ENCODE peak calls at places on chromosomes 5 and 9, in eight cellular contexts. W, F, B, Y, D, R, H and Q are unnamed samples.

GRCh38 chr5:150489358-150490295 is 18.3 kb upstream of the NDST1 start:
- DNase-seq in B (peak), Y (no peak), D (no peak), W (no peak), F (no peak), R (no peak), H (no peak), Q (no peak)

GRCh38 chr5:58751222-58751621 is 168.3 kb downstream of the RAB3C start:
- DNase-seq in W (peak), B (peak), Y (no peak), F (no peak), H (no peak), R (no peak), D (no peak), Q (peak)

GRCh38 chr9:112072721-112073553 is 102.2 kb downstream of the SUSD1 start:
- DNase-seq in W (no peak), D (no peak), H (no peak), B (peak), F (no peak), R (no peak), Y (no peak), Q (no peak)

GRCh38 chr5:64954518-64954917 is 185.8 kb downstream of the CWC27 start:
- DNase-seq in H (no peak), B (no peak), R (no peak), W (no peak), Y (no peak), F (no peak), D (no peak), Q (no peak)

GRCh38 chr9:91036356-91036755 is 234.7 kb downstream of the SYK start:
- DNase-seq in H (no peak), B (no peak), W (no peak), Y (no peak), R (no peak), F (no peak), D (no peak), Q (no peak)

GRCh38 chr9:36781532-36781931 is 208.8 kb downstream of the MELK start:
- DNase-seq in Y (no peak), H (no peak), R (no peak), D (no peak), F (no peak), W (no peak), B (peak), Q (no peak)

GRCh38 chr5:76724871-76725270 is 8.9 kb downstream of the F2R start:
- DNase-seq in B (peak), R (no peak), D (no peak), H (no peak), F (no peak), W (no peak), Y (no peak), Q (no peak)

GRCh38 chr5:100464418-100464817 is 70.8 kb upstream of the FAM174A start:
- DNase-seq in D (no peak), R (no peak), W (no peak), F (no peak), B (peak), H (no peak), Y (no peak), Q (no peak)

GRCh38 chr9:131755541-131756198 is 15.8 kb upstream of the RAPGEF1 start:
- DNase-seq in R (peak), Y (peak), W (peak), D (peak), F (peak), B (peak), H (peak), Q (peak)

GRCh38 chr9:95572370-95573151 is 55.8 kb upstream of the PTCH1 start:
- DNase-seq in D (no peak), H (no peak), B (no peak), W (peak), F (no peak), Y (no peak), R (no peak), Q (peak)

GRCh38 chr5:176780951-176781350 is 29.4 kb upstream of the UNC5A start:
- DNase-seq in D (peak), F (no peak), Y (no peak), B (no peak), R (no peak), W (no peak), H (no peak), Q (no peak)

GRCh38 chr5:140011297-140011802 is 31.7 kb downstream of the NRG2 start:
- DNase-seq in H (no peak), R (no peak), D (no peak), B (peak), W (no peak), Y (no peak), F (no peak), Q (no peak)

GRCh38 chr5:147075187-147075586 is 159.6 kb upstream of the STK32A start:
- DNase-seq in H (no peak), Y (no peak), R (no peak), B (no peak), W (no peak), D (no peak), F (no peak), Q (no peak)

GRCh38 chr5:123997354-123998215 is 485.6 kb downstream of the CSNK1G3 start:
- DNase-seq in H (no peak), Y (no peak), R (no peak), B (peak), D (no peak), F (no peak), W (peak), Q (peak)

GRCh38 chr9:114327749-114328148 is 1.9 kb upstream of the ORM2 start:
- DNase-seq in R (no peak), H (no peak), B (no peak), D (no peak), F (no peak), Y (no peak), W (no peak), Q (no peak)

GRCh38 chr5:57176350-57176857 is 2.5 kb downstream of the GPBP1 start:
- DNase-seq in D (no peak), W (peak), B (peak), H (no peak), F (no peak), Y (no peak), R (no peak), Q (no peak)

GRCh38 chr5:179288809-179289185 is 56.5 kb downstream of the ADAMTS2 start:
- DNase-seq in Y (no peak), B (no peak), W (no peak), H (no peak), F (no peak), R (no peak), D (no peak), Q (no peak)

GRCh38 chr9:79583957-79584654 is 12.3 kb downstream of the TLE4 start:
- DNase-seq in Y (no peak), B (peak), R (no peak), H (no peak), F (no peak), W (no peak), D (no peak), Q (no peak)

GRCh38 chr5:157290156-157290980 is 24.4 kb downstream of the CYFIP2 start:
- DNase-seq in F (no peak), Y (no peak), H (no peak), R (no peak), D (no peak), W (no peak), B (peak), Q (no peak)

GRCh38 chr5:112685386-112685785 is 52.3 kb upstream of the APC start:
- DNase-seq in D (no peak), B (no peak), F (no peak), H (no peak), Y (no peak), W (no peak), R (no peak), Q (no peak)

GRCh38 chr9:4861736-4862451 is 69.2 kb downstream of the RCL1 start:
- DNase-seq in Y (no peak), W (no peak), B (no peak), R (no peak), H (no peak), D (no peak), F (no peak), Q (no peak)

GRCh38 chr5:93126634-93127033 is 454.4 kb downstream of the NR2F1-AS1 start:
- DNase-seq in D (no peak), R (no peak), W (no peak), F (no peak), Y (no peak), H (no peak), B (peak), Q (no peak)

GRCh38 chr5:151250346-151251000 is 2.5 kb upstream of the GM2A start:
- DNase-seq in B (no peak), W (no peak), D (no peak), H (no peak), Y (no peak), R (no peak), F (no peak), Q (no peak)

GRCh38 chr5:131496400-131496713 is 138.7 kb downstream of the RAPGEF6 start:
- DNase-seq in F (no peak), R (no peak), H (no peak), W (no peak), B (no peak), Y (no peak), D (no peak), Q (no peak)

GRCh38 chr5:163503106-163504090 is 2.0 kb upstream of the MAT2B start:
- DNase-seq in R (no peak), F (no peak), Y (no peak), H (no peak), B (peak), D (no peak), W (peak), Q (peak)

GRCh38 chr5:131139321-131139720 is 25.7 kb downstream of the HINT1 start:
- DNase-seq in B (no peak), R (no peak), Y (no peak), H (no peak), F (no peak), D (no peak), W (no peak), Q (no peak)

GRCh38 chr9:111527347-111527746 is 2.4 kb downstream of the ZNF483 start:
- DNase-seq in R (no peak), D (no peak), Y (no peak), W (no peak), H (no peak), F (no peak), B (peak), Q (no peak)

GRCh38 chr9:127835930-127836586 is 18.4 kb downstream of the ENG start:
- DNase-seq in R (no peak), Y (no peak), H (no peak), D (no peak), W (no peak), F (no peak), B (peak), Q (no peak)

GRCh38 chr5:88760512-88760911 is 122.5 kb downstream of the MEF2C start:
- DNase-seq in D (no peak), F (no peak), H (no peak), Y (no peak), R (no peak), B (no peak), W (no peak), Q (no peak)

GRCh38 chr9:36208521-36209253 is 18.0 kb downstream of the CLTA start:
- DNase-seq in D (no peak), Y (no peak), H (no peak), F (no peak), W (no peak), B (no peak), R (no peak), Q (no peak)

GRCh38 chr9:131733601-131734061 is 6.2 kb downstream of the RAPGEF1 start:
- DNase-seq in R (no peak), D (no peak), H (no peak), F (no peak), Y (no peak), B (peak), W (peak), Q (peak)

GRCh38 chr5:123610665-123611406 is 98.9 kb downstream of the CSNK1G3 start:
- DNase-seq in Y (no peak), D (peak), F (no peak), R (no peak), B (peak), H (no peak), W (peak), Q (peak)

GRCh38 chr9:114061830-114062474 is 16.1 kb downstream of the AMBP start:
- DNase-seq in B (no peak), H (no peak), W (no peak), F (no peak), R (no peak), D (no peak), Y (no peak), Q (no peak)

GRCh38 chr5:143174714-143175398 is 228.6 kb downstream of the NR3C1 start:
- DNase-seq in Y (no peak), D (no peak), R (no peak), H (no peak), F (no peak), W (no peak), B (peak), Q (no peak)

GRCh38 chr9:109001275-109001676 is 12.0 kb downstream of the CTNNAL1 start:
- DNase-seq in B (peak), F (no peak), D (no peak), H (no peak), Y (no peak), R (no peak), W (peak), Q (peak)

GRCh38 chr5:138663009-138663408 is 87.8 kb upstream of the HSPA9 start:
- DNase-seq in H (no peak), F (no peak), B (no peak), D (no peak), Y (peak), R (no peak), W (no peak), Q (no peak)

GRCh38 chr5:2383678-2384025 is 367.8 kb downstream of the IRX2 start:
- DNase-seq in B (no peak), R (no peak), F (no peak), D (no peak), H (no peak), W (no peak), Y (no peak), Q (no peak)